ENCODE peak calls at places on chromosome 21, in four cellular contexts. L is K562, A is H1, U is HepG2. H is an unnamed sample.

GRCh38 chr21:43761886-43762285 is 14.2 kb downstream of the CSTB start:
- DNase-seq in A (no peak), U (no peak), L (no peak), H (no peak)

GRCh38 chr21:16192900-16193299 is 463.1 kb downstream of the USP25 start:
- DNase-seq in A (no peak), U (no peak), L (no peak), H (no peak)

GRCh38 chr21:23968722-23969647 is 1638.3 kb downstream of the MRPL39 start:
- DNase-seq in A (peak; percentile 86), L (peak; percentile 51), U (no peak), H (no peak)

GRCh38 chr21:14947613-14948160 is 117.1 kb downstream of the NRIP1 start:
- DNase-seq in L (no peak), A (no peak), U (peak; percentile 20), H (no peak)

GRCh38 chr21:35026617-35027557 is 22.2 kb downstream of the RUNX1 start:
- DNase-seq in A (peak; percentile 71), U (peak; percentile 95), L (peak; percentile 89), H (no peak)

GRCh38 chr21:26041441-26042180 is 129.0 kb downstream of the APP start:
- DNase-seq in L (no peak), U (no peak), A (no peak), H (no peak)

GRCh38 chr21:35593000-35593502 is 467.3 kb downstream of the SETD4 start:
- DNase-seq in U (no peak), A (no peak), L (no peak), H (no peak)

GRCh38 chr21:16241500-16241963 is 511.8 kb downstream of the USP25 start:
- DNase-seq in A (peak; percentile 52), U (no peak), L (no peak), H (no peak)

GRCh38 chr21:21003701-21004100 is 5.5 kb downstream of the NCAM2 start:
- DNase-seq in U (peak; percentile 29), L (peak; percentile 31), A (no peak), H (no peak)

GRCh38 chr21:16310191-16310590 is 580.4 kb downstream of the USP25 start:
- DNase-seq in A (no peak), L (no peak), U (no peak), H (no peak)

GRCh38 chr21:35697321-35697808 is 363.0 kb downstream of the SETD4 start:
- DNase-seq in U (no peak), L (no peak), A (no peak), H (no peak)

GRCh38 chr21:15667010-15667409 is 62.8 kb upstream of the USP25 start:
- DNase-seq in L (no peak), A (no peak), U (no peak), H (no peak)

GRCh38 chr21:29297483-29298347 is 1.0 kb upstream of the BACH1 start:
- DNase-seq in A (no peak), L (no peak), U (no peak), H (no peak)

GRCh38 chr21:8988696-8989095 is 1532.7 kb upstream of the TPTE start:
- DNase-seq in L (no peak), U (peak; percentile 93), A (no peak), H (no peak)

GRCh38 chr21:35622612-35623011 is 437.7 kb downstream of the SETD4 start:
- DNase-seq in L (no peak), A (no peak), U (no peak), H (no peak)

GRCh38 chr21:29829514-29830255 is 110.1 kb downstream of the GRIK1 start:
- DNase-seq in U (no peak), L (no peak), A (no peak), H (no peak)

GRCh38 chr21:26123012-26123411 is 47.6 kb downstream of the APP start:
- DNase-seq in U (no peak), L (no peak), A (no peak), H (no peak)

GRCh38 chr21:29481641-29482040 is 182.9 kb downstream of the BACH1 start:
- DNase-seq in A (no peak), L (no peak), U (no peak), H (no peak)

GRCh38 chr21:26210614-26211013 is 40.0 kb upstream of the APP start:
- DNase-seq in U (no peak), A (peak; percentile 37), L (no peak), H (no peak)

GRCh38 chr21:26127918-26128317 is 42.7 kb downstream of the APP start:
- DNase-seq in U (no peak), A (no peak), L (no peak), H (no peak)

GRCh38 chr21:15894596-15894995 is 164.8 kb downstream of the USP25 start:
- DNase-seq in U (no peak), A (no peak), L (no peak), H (no peak)

GRCh38 chr21:14548751-14549150 is 2.6 kb upstream of the SAMSN1 start:
- DNase-seq in U (no peak), L (no peak), A (no peak), H (no peak)

GRCh38 chr21:25457411-25457810 is 149.9 kb downstream of the MRPL39 start:
- DNase-seq in A (no peak), L (no peak), U (no peak), H (no peak)

GRCh38 chr21:34807146-34807880 is 138.5 kb downstream of the CLIC6 start:
- DNase-seq in A (no peak), U (no peak), L (no peak), H (no peak)

GRCh38 chr21:34761758-34762330 is 93.0 kb downstream of the CLIC6 start:
- DNase-seq in A (no peak), U (no peak), L (no peak), H (no peak)

GRCh38 chr21:14737922-14738321 is 191.8 kb upstream of the SAMSN1 start:
- DNase-seq in L (no peak), A (no peak), U (peak; percentile 70), H (no peak)

GRCh38 chr21:20591294-20591693 is 406.9 kb upstream of the NCAM2 start:
- DNase-seq in L (no peak), A (no peak), U (no peak), H (no peak)

GRCh38 chr21:15332572-15332971 is 267.8 kb upstream of the NRIP1 start:
- DNase-seq in L (no peak), U (no peak), A (no peak), H (no peak)

GRCh38 chr21:35077975-35078374 is 28.9 kb upstream of the RUNX1 start:
- DNase-seq in U (no peak), L (no peak), A (no peak), H (no peak)

GRCh38 chr21:34703566-34703965 is 34.8 kb downstream of the CLIC6 start:
- DNase-seq in L (no peak), A (no peak), U (no peak), H (no peak)

GRCh38 chr21:22352088-22352487 is 1353.9 kb downstream of the NCAM2 start:
- DNase-seq in U (no peak), L (no peak), A (no peak), H (no peak)

GRCh38 chr21:15533618-15534017 is 196.2 kb upstream of the USP25 start:
- DNase-seq in U (no peak), A (no peak), L (no peak), H (no peak)

GRCh38 chr21:15968911-15969310 is 239.1 kb downstream of the USP25 start:
- DNase-seq in A (no peak), L (no peak), U (no peak), H (no peak)

GRCh38 chr21:26801524-26801923 is 43.7 kb downstream of the ADAMTS1 start:
- DNase-seq in A (no peak), L (no peak), U (no peak), H (no peak)

GRCh38 chr21:35006771-35007170 is 42.3 kb downstream of the RUNX1 start:
- DNase-seq in A (no peak), L (no peak), U (no peak), H (no peak)

GRCh38 chr21:34603002-34603709 is 11.8 kb downstream of the RCAN1 start:
- DNase-seq in A (peak; percentile 89), U (peak; percentile 59), L (peak; percentile 75), H (no peak)

GRCh38 chr21:17550671-17551308 is 37.9 kb downstream of the CXADR start:
- DNase-seq in U (no peak), L (no peak), A (no peak), H (no peak)

DNA sequence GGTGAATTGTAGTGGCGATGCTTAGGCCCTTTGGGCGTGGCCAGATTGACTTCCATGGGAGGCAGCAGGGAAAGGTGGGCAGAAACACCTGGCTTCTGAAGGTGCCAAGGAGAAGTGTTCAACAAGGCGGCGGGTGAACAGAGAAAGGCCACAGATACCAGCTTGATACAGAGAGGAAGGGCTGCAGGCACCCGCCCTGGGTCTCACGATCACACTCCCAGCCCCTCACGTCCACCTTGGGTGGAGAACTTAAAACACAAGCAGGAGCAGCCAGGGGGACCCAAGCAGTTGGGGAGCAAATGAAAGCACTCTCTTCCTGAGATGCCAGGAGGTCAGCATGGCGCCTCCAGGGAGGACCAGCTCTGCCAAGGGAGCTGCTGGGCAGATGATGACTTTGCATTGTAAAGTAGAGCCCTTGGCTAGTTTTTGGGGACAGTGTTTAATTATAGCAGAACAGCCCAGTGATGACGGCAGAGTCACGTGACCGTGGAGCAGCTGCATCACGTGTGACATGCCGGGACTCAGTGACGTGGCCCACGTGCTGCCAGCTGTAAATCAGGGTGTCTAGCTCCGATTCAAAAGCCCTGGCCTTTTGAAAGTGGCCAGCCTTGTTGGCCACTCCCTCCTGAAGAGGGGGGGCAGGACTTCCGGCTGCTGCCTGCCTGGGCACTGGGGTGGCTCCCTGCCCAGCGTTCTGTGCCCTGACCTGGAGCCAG is 19.0 kb downstream of the SLC37A1 start:
- DNase-seq in A (no peak), U (no peak), L (no peak), H (peak; percentile 38)
- TF ChIP-seq TAF1 in A (no peak), U (no peak), L (no peak), H (no peak)

GRCh38 chr21:38263493-38263892 is 6.7 kb downstream of the KCNJ15 start:
- DNase-seq in L (no peak), U (no peak), A (no peak), H (no peak)
- TF ChIP-seq TAF1 in L (no peak), U (no peak), A (no peak), H (no peak)

DNA sequence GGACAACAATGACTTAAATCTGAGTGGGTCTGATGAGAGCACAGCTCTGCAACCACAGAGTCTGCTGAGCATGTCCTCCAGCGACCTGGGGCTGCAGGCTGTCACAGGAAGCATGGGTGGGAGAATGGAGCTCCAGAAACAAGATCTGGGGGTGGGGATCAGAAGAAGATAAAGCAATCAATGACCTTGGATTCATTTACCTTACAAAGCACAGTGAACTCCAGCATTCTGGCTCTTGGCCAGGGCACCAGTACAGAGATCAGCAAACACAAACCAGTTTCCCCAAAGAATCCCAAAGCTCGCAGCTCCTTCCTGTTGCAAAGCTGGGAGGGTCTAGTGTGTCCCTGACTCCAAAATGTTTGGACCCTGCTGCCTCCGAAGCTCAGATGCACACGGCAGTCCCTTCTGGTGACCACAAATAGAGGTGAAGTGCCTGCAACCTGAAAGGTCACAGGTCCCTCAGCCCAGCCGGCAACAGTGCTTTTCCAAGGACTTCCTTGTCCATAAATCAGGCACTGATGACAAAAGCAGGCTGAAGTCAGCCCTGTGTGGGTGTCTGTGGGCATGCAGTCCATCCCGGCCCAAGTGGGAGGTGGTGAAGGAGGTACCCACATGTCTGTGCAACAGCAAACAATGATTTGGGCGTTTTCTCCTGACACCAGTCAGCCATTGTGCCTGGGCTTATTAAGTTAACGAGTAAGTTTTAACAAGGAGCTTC is 76.1 kb downstream of the SH3BGR start:
- DNase-seq in A (no peak), U (peak; percentile 67), L (no peak), H (no peak)
- TF ChIP-seq TAF1 in A (no peak), U (no peak), L (no peak), H (no peak)

DNA sequence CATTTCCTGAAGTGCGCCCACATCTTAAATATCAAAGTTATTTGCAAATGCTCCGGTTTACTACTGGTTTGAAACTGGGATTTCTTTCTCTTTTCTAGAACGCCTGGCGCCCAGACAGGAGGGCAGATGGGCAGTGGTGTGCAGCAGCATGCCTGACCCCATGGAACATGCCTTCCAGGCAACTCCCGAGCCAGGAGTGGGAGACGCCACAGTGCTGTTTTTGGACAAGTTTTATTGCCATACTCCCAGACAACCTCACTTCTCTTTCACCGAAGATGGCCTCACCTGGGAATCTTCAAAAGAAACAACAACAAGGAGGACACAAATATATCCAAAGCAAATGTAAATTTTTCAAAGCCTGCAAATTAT is 21.5 kb downstream of the UBE2G2 start:
- DNase-seq in A (no peak), U (no peak), L (no peak), H (no peak)
- TF ChIP-seq TAF1 in A (no peak), U (no peak), L (no peak), H (no peak)